ENCODE peak calls at places on chromosome 16, in seven cellular contexts. M, G, J, H, X, I and U are unnamed samples.
A peak's percentile ranks its signal among the peaks of the same experiment; 100 is the strongest.

GRCh38 chr16:83268164-83268563 is 539.6 kb upstream of the HSBP1 start:
- DNase-seq in J (no peak), G (no peak), M (no peak), H (no peak), X (no peak), I (no peak), U (no peak)

GRCh38 chr16:80670170-80670865 is 129.5 kb downstream of the DYNLRB2 start:
- DNase-seq in I (no peak), J (no peak), G (no peak), X (no peak), M (no peak), H (no peak), U (no peak)

GRCh38 chr16:58814348-58814801 is 80.3 kb upstream of the GOT2 start:
- DNase-seq in I (peak; percentile 37), X (peak; percentile 32), J (peak; percentile 22), H (peak; percentile 63), M (peak; percentile 26), G (peak; percentile 39), U (peak; percentile 31)

GRCh38 chr16:69340095-69340644 is 598 bp downstream of the NIP7 start:
- DNase-seq in G (no peak), J (no peak), M (no peak), H (no peak), X (no peak), I (peak; percentile 36), U (no peak)

GRCh38 chr16:19077879-19078278 is 10.5 kb downstream of the COQ7 start:
- DNase-seq in G (no peak), J (no peak), M (no peak), X (no peak), I (no peak), H (no peak), U (no peak)

GRCh38 chr16:62036101-62036806 is at the start of gene CDH8:
- DNase-seq in G (peak; percentile 69), H (peak; percentile 69), J (no peak), I (no peak), X (peak; percentile 49), M (no peak), U (peak; percentile 53)

GRCh38 chr16:4273858-4274291 is 1.1 kb upstream of the TFAP4 start:
- DNase-seq in I (peak; percentile 62), J (peak; percentile 69), H (peak; percentile 57), X (peak; percentile 73), M (peak; percentile 67), G (no peak), U (peak; percentile 47)

GRCh38 chr16:26795184-26795583 is 271.5 kb upstream of the C16orf82 start:
- DNase-seq in J (no peak), I (no peak), M (no peak), X (peak; percentile 18), H (no peak), G (no peak), U (no peak)

GRCh38 chr16:29663829-29664132 is 734 bp downstream of the SPN start:
- DNase-seq in M (no peak), X (no peak), J (no peak), I (no peak), H (no peak), G (no peak), U (no peak)

GRCh38 chr16:84726079-84726669 is 26.4 kb downstream of the USP10 start:
- DNase-seq in J (peak; percentile 86), I (peak; percentile 86), M (peak; percentile 67), H (peak; percentile 93), X (peak; percentile 66), G (peak; percentile 84), U (peak; percentile 83)

GRCh38 chr16:72536673-72537435 is 364.9 kb upstream of the PMFBP1 start:
- DNase-seq in J (no peak), G (no peak), X (no peak), M (no peak), I (no peak), H (no peak), U (no peak)

GRCh38 chr16:51982715-51983680 is 563.9 kb downstream of the TOX3 start:
- DNase-seq in M (peak; percentile 72), G (peak; percentile 8), J (peak; percentile 14), I (peak; percentile 78), X (peak; percentile 66), H (peak; percentile 61), U (peak; percentile 70)

GRCh38 chr16:25051446-25052160 is 36.4 kb upstream of the ARHGAP17 start:
- DNase-seq in G (no peak), H (no peak), X (no peak), J (no peak), I (peak; percentile 73), M (peak; percentile 78), U (no peak)

GRCh38 chr16:52976539-52977167 is 76.0 kb downstream of the CHD9NB start:
- DNase-seq in J (no peak), G (no peak), I (peak; percentile 6), H (no peak), X (no peak), M (peak; percentile 63), U (no peak)

GRCh38 chr16:75265911-75266701 is 14.7 kb upstream of the BCAR1 start:
- DNase-seq in J (peak; percentile 78), I (peak; percentile 68), G (peak; percentile 55), M (no peak), H (peak; percentile 94), X (peak; percentile 61), U (peak; percentile 85)

GRCh38 chr16:57480754-57481230 is 5.5 kb downstream of the DOK4 start:
- DNase-seq in H (no peak), M (no peak), G (no peak), X (no peak), I (no peak), J (no peak), U (no peak)

GRCh38 chr16:84989791-84990620 is 21.3 kb downstream of the ZDHHC7 start:
- DNase-seq in J (no peak), G (no peak), X (no peak), H (no peak), M (no peak), I (no peak), U (no peak)

GRCh38 chr16:12089492-12090161 is 113.1 kb downstream of the SNX29 start:
- DNase-seq in J (no peak), G (no peak), H (peak; percentile 43), X (no peak), M (peak; percentile 61), I (peak; percentile 81), U (no peak)

GRCh38 chr16:86216591-86216990 is 293.7 kb upstream of the FOXF1 start:
- DNase-seq in M (no peak), X (no peak), I (no peak), G (no peak), J (no peak), H (no peak), U (no peak)

GRCh38 chr16:77918792-77919707 is 103.3 kb upstream of the CLEC3A start:
- DNase-seq in X (no peak), M (no peak), H (no peak), J (no peak), G (no peak), I (peak; percentile 85), U (no peak)

GRCh38 chr16:57539072-57539796 is 2.9 kb upstream of the CCDC102A start:
- DNase-seq in H (no peak), I (no peak), J (no peak), M (peak; percentile 48), G (no peak), X (no peak), U (no peak)

GRCh38 chr16:212999-213398 is 16.2 kb downstream of the LUC7L start:
- DNase-seq in X (no peak), H (no peak), M (peak; percentile 1), I (no peak), J (no peak), G (no peak), U (no peak)

GRCh38 chr16:85774136-85774535 is 23.2 kb upstream of the C16orf74 start:
- DNase-seq in M (no peak), X (no peak), J (no peak), G (no peak), I (no peak), H (no peak), U (no peak)

GRCh38 chr16:58511933-58512815 is 3.1 kb upstream of the SETD6 start:
- DNase-seq in J (peak; percentile 66), M (peak; percentile 44), X (no peak), G (peak; percentile 50), H (peak; percentile 87), I (peak; percentile 69), U (peak; percentile 77)

GRCh38 chr16:87317766-87318121 is 552 bp upstream of the C16orf95 start:
- DNase-seq in J (no peak), I (peak; percentile 72), H (peak; percentile 43), X (no peak), G (peak; percentile 43), M (peak; percentile 35), U (peak; percentile 61)

GRCh38 chr16:72903176-72903575 is 144.8 kb downstream of the ZFHX3 start:
- DNase-seq in X (no peak), H (no peak), I (no peak), G (no peak), J (no peak), M (no peak), U (no peak)